ENCODE peak calls at places on chromosomes 3 and 15, in ten cellular contexts. One of them, this sample, is unnamed.

GRCh38 chr3:160226026-160226739 is 961 bp downstream of the C3orf80 start:
- DNase-seq in ovary: no peak
- DNase-seq in pancreas: peak
- DNase-seq in CD8-positive, alpha-beta T cell: no peak
- DNase-seq in uterus: no peak
- DNase-seq in tibial nerve: no peak
- DNase-seq in IMR-90: no peak
- DNase-seq in HCT116: no peak
- DNase-seq in bronchial epithelial cell: no peak
- DNase-seq in kidney: peak
- DNase-seq in this sample: no peak

GRCh38 chr3:87069963-87070362 is 79.0 kb upstream of the VGLL3 start:
- DNase-seq in ovary: no peak
- DNase-seq in pancreas: no peak
- DNase-seq in CD8-positive, alpha-beta T cell: no peak
- DNase-seq in uterus: no peak
- DNase-seq in tibial nerve: no peak
- DNase-seq in IMR-90: no peak
- DNase-seq in HCT116: no peak
- DNase-seq in bronchial epithelial cell: no peak
- DNase-seq in kidney: no peak
- DNase-seq in this sample: no peak

GRCh38 chr15:84947947-84948830 is 33.5 kb upstream of the PDE8A start:
- DNase-seq in ovary: no peak
- DNase-seq in pancreas: no peak
- DNase-seq in CD8-positive, alpha-beta T cell: no peak
- DNase-seq in uterus: peak
- DNase-seq in tibial nerve: peak
- DNase-seq in IMR-90: peak
- DNase-seq in HCT116: no peak
- DNase-seq in bronchial epithelial cell: peak
- DNase-seq in kidney: no peak
- DNase-seq in this sample: peak

GRCh38 chr3:23629181-23629893 is 176.4 kb upstream of the UBE2E1 start:
- DNase-seq in ovary: no peak
- DNase-seq in pancreas: no peak
- DNase-seq in CD8-positive, alpha-beta T cell: no peak
- DNase-seq in uterus: no peak
- DNase-seq in tibial nerve: no peak
- DNase-seq in IMR-90: peak
- DNase-seq in HCT116: no peak
- DNase-seq in bronchial epithelial cell: peak
- DNase-seq in kidney: no peak
- DNase-seq in this sample: peak

GRCh38 chr15:55319537-55320325 is 709 bp downstream of the PIGB start:
- DNase-seq in ovary: no peak
- DNase-seq in pancreas: no peak
- DNase-seq in CD8-positive, alpha-beta T cell: no peak
- DNase-seq in uterus: no peak
- DNase-seq in tibial nerve: peak
- DNase-seq in IMR-90: peak
- DNase-seq in HCT116: no peak
- DNase-seq in bronchial epithelial cell: peak
- DNase-seq in kidney: no peak
- DNase-seq in this sample: peak

GRCh38 chr15:77507911-77508310 is 87.2 kb downstream of the HMG20A start:
- DNase-seq in ovary: peak
- DNase-seq in pancreas: no peak
- DNase-seq in CD8-positive, alpha-beta T cell: no peak
- DNase-seq in uterus: peak
- DNase-seq in tibial nerve: peak
- DNase-seq in IMR-90: peak
- DNase-seq in HCT116: peak
- DNase-seq in bronchial epithelial cell: peak
- DNase-seq in kidney: no peak
- DNase-seq in this sample: peak

GRCh38 chr3:150348500-150348899 is 59.6 kb upstream of the TSC22D2 start:
- DNase-seq in ovary: no peak
- DNase-seq in pancreas: no peak
- DNase-seq in CD8-positive, alpha-beta T cell: no peak
- DNase-seq in uterus: peak
- DNase-seq in tibial nerve: no peak
- DNase-seq in IMR-90: peak
- DNase-seq in HCT116: peak
- DNase-seq in bronchial epithelial cell: peak
- DNase-seq in kidney: no peak
- DNase-seq in this sample: peak

GRCh38 chr3:44338010-44338827 is at the start of gene TCAIM:
- DNase-seq in ovary: peak
- DNase-seq in pancreas: peak
- DNase-seq in CD8-positive, alpha-beta T cell: peak
- DNase-seq in uterus: peak
- DNase-seq in tibial nerve: peak
- DNase-seq in IMR-90: peak
- DNase-seq in HCT116: peak
- DNase-seq in bronchial epithelial cell: peak
- DNase-seq in kidney: peak
- DNase-seq in this sample: peak

GRCh38 chr15:48693474-48693873 is 48.0 kb upstream of the FBN1 start:
- DNase-seq in ovary: no peak
- DNase-seq in pancreas: no peak
- DNase-seq in CD8-positive, alpha-beta T cell: no peak
- DNase-seq in uterus: no peak
- DNase-seq in tibial nerve: no peak
- DNase-seq in IMR-90: peak
- DNase-seq in HCT116: no peak
- DNase-seq in bronchial epithelial cell: peak
- DNase-seq in kidney: no peak
- DNase-seq in this sample: peak

GRCh38 chr3:186025161-186025560 is 83.7 kb downstream of the ETV5 start:
- DNase-seq in ovary: no peak
- DNase-seq in pancreas: no peak
- DNase-seq in CD8-positive, alpha-beta T cell: no peak
- DNase-seq in uterus: no peak
- DNase-seq in tibial nerve: no peak
- DNase-seq in IMR-90: peak
- DNase-seq in HCT116: no peak
- DNase-seq in bronchial epithelial cell: no peak
- DNase-seq in kidney: no peak
- DNase-seq in this sample: peak

GRCh38 chr3:66819993-66820501 is 178.1 kb upstream of the KBTBD8 start:
- DNase-seq in ovary: no peak
- DNase-seq in pancreas: no peak
- DNase-seq in CD8-positive, alpha-beta T cell: no peak
- DNase-seq in uterus: no peak
- DNase-seq in tibial nerve: no peak
- DNase-seq in IMR-90: no peak
- DNase-seq in HCT116: no peak
- DNase-seq in bronchial epithelial cell: no peak
- DNase-seq in kidney: no peak
- DNase-seq in this sample: no peak

GRCh38 chr3:1515842-1516241 is 423.0 kb downstream of the CNTN6 start:
- DNase-seq in ovary: no peak
- DNase-seq in pancreas: no peak
- DNase-seq in CD8-positive, alpha-beta T cell: no peak
- DNase-seq in uterus: no peak
- DNase-seq in tibial nerve: no peak
- DNase-seq in IMR-90: no peak
- DNase-seq in HCT116: no peak
- DNase-seq in bronchial epithelial cell: no peak
- DNase-seq in kidney: no peak
- DNase-seq in this sample: no peak

GRCh38 chr3:44108481-44108880 is 133.2 kb upstream of the TOPAZ1 start:
- DNase-seq in ovary: no peak
- DNase-seq in pancreas: no peak
- DNase-seq in CD8-positive, alpha-beta T cell: no peak
- DNase-seq in uterus: no peak
- DNase-seq in tibial nerve: no peak
- DNase-seq in IMR-90: no peak
- DNase-seq in HCT116: no peak
- DNase-seq in bronchial epithelial cell: no peak
- DNase-seq in kidney: no peak
- DNase-seq in this sample: no peak

GRCh38 chr3:42504334-42505202 is 2.1 kb downstream of the VIPR1 start:
- DNase-seq in ovary: no peak
- DNase-seq in pancreas: peak
- DNase-seq in CD8-positive, alpha-beta T cell: no peak
- DNase-seq in uterus: peak
- DNase-seq in tibial nerve: no peak
- DNase-seq in IMR-90: no peak
- DNase-seq in HCT116: no peak
- DNase-seq in bronchial epithelial cell: no peak
- DNase-seq in kidney: no peak
- DNase-seq in this sample: no peak

GRCh38 chr3:157232146-157232545 is 72.2 kb upstream of the CCNL1 start:
- DNase-seq in ovary: no peak
- DNase-seq in pancreas: no peak
- DNase-seq in CD8-positive, alpha-beta T cell: no peak
- DNase-seq in uterus: no peak
- DNase-seq in tibial nerve: no peak
- DNase-seq in IMR-90: no peak
- DNase-seq in HCT116: no peak
- DNase-seq in bronchial epithelial cell: peak
- DNase-seq in kidney: no peak
- DNase-seq in this sample: no peak

GRCh38 chr3:46934067-46934466 is 42.5 kb downstream of the CCDC12 start:
- DNase-seq in ovary: no peak
- DNase-seq in pancreas: no peak
- DNase-seq in CD8-positive, alpha-beta T cell: no peak
- DNase-seq in uterus: no peak
- DNase-seq in tibial nerve: no peak
- DNase-seq in IMR-90: no peak
- DNase-seq in HCT116: no peak
- DNase-seq in bronchial epithelial cell: no peak
- DNase-seq in kidney: peak
- DNase-seq in this sample: peak
- H3K4me3 ChIP-seq in ovary: no peak
- H3K4me3 ChIP-seq in pancreas: no peak
- H3K4me3 ChIP-seq in CD8-positive, alpha-beta T cell: no peak
- H3K4me3 ChIP-seq in uterus: no peak
- H3K4me3 ChIP-seq in tibial nerve: no peak
- H3K4me3 ChIP-seq in IMR-90: no peak
- H3K4me3 ChIP-seq in HCT116: no peak
- H3K4me3 ChIP-seq in bronchial epithelial cell: no peak
- H3K4me3 ChIP-seq in kidney: no peak
- H3K4me3 ChIP-seq in this sample: no peak

GRCh38 chr15:44034933-44035624 is 160.0 kb downstream of the FRMD5 start:
- DNase-seq in ovary: no peak
- DNase-seq in pancreas: no peak
- DNase-seq in CD8-positive, alpha-beta T cell: no peak
- DNase-seq in uterus: no peak
- DNase-seq in tibial nerve: peak
- DNase-seq in IMR-90: peak
- DNase-seq in HCT116: no peak
- DNase-seq in bronchial epithelial cell: peak
- DNase-seq in kidney: no peak
- DNase-seq in this sample: peak

GRCh38 chr15:44034334-44034733 is 160.7 kb downstream of the FRMD5 start:
- DNase-seq in ovary: no peak
- DNase-seq in pancreas: no peak
- DNase-seq in CD8-positive, alpha-beta T cell: no peak
- DNase-seq in uterus: no peak
- DNase-seq in tibial nerve: no peak
- DNase-seq in IMR-90: no peak
- DNase-seq in HCT116: no peak
- DNase-seq in bronchial epithelial cell: no peak
- DNase-seq in kidney: no peak
- DNase-seq in this sample: peak

GRCh38 chr15:44035781-44036699 is 159.0 kb downstream of the FRMD5 start:
- DNase-seq in ovary: no peak
- DNase-seq in pancreas: no peak
- DNase-seq in CD8-positive, alpha-beta T cell: no peak
- DNase-seq in uterus: no peak
- DNase-seq in tibial nerve: no peak
- DNase-seq in IMR-90: peak
- DNase-seq in HCT116: no peak
- DNase-seq in bronchial epithelial cell: no peak
- DNase-seq in kidney: no peak
- DNase-seq in this sample: peak

GRCh38 chr15:44033894-44034293 is 161.2 kb downstream of the FRMD5 start:
- DNase-seq in ovary: no peak
- DNase-seq in pancreas: no peak
- DNase-seq in CD8-positive, alpha-beta T cell: no peak
- DNase-seq in uterus: no peak
- DNase-seq in tibial nerve: peak
- DNase-seq in IMR-90: peak
- DNase-seq in HCT116: peak
- DNase-seq in bronchial epithelial cell: peak
- DNase-seq in kidney: no peak
- DNase-seq in this sample: peak

GRCh38 chr15:44038801-44039200 is 156.3 kb downstream of the FRMD5 start:
- DNase-seq in ovary: no peak
- DNase-seq in pancreas: no peak
- DNase-seq in CD8-positive, alpha-beta T cell: no peak
- DNase-seq in uterus: no peak
- DNase-seq in tibial nerve: no peak
- DNase-seq in IMR-90: peak
- DNase-seq in HCT116: no peak
- DNase-seq in bronchial epithelial cell: peak
- DNase-seq in kidney: no peak
- DNase-seq in this sample: peak
- H3K4me3 ChIP-seq in ovary: no peak
- H3K4me3 ChIP-seq in pancreas: no peak
- H3K4me3 ChIP-seq in CD8-positive, alpha-beta T cell: no peak
- H3K4me3 ChIP-seq in uterus: no peak
- H3K4me3 ChIP-seq in tibial nerve: no peak
- H3K4me3 ChIP-seq in IMR-90: no peak
- H3K4me3 ChIP-seq in HCT116: no peak
- H3K4me3 ChIP-seq in bronchial epithelial cell: no peak
- H3K4me3 ChIP-seq in kidney: no peak
- H3K4me3 ChIP-seq in this sample: no peak

DNA sequence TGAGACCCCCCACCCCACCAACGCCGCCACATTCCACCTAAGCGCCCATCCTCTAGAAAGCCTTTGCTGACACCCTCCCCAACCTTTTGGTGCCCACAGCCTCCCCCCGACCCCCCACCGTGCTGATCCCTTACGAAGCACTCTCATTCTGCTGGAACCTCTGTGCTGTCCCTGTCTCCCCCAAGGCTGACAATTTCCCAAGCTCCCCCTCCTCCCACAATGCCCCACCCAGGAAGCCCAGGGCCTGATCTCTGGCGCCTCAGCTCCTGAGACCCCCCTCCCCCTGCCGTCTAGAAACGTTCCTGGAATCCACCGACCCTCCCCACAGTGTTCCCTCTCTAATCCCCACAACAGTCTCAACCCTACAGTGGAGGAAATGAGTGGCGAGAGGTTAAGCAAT is 18.4 kb downstream of the MYL3 start:
- DNase-seq in ovary: no peak
- DNase-seq in pancreas: no peak
- DNase-seq in CD8-positive, alpha-beta T cell: no peak
- DNase-seq in uterus: no peak
- DNase-seq in tibial nerve: no peak
- DNase-seq in IMR-90: no peak
- DNase-seq in HCT116: no peak
- DNase-seq in bronchial epithelial cell: no peak
- DNase-seq in kidney: peak
- DNase-seq in this sample: no peak
- H3K4me3 ChIP-seq in ovary: peak
- H3K4me3 ChIP-seq in pancreas: no peak
- H3K4me3 ChIP-seq in CD8-positive, alpha-beta T cell: no peak
- H3K4me3 ChIP-seq in uterus: no peak
- H3K4me3 ChIP-seq in tibial nerve: peak
- H3K4me3 ChIP-seq in IMR-90: no peak
- H3K4me3 ChIP-seq in HCT116: no peak
- H3K4me3 ChIP-seq in bronchial epithelial cell: no peak
- H3K4me3 ChIP-seq in kidney: peak
- H3K4me3 ChIP-seq in this sample: no peak

GRCh38 chr3:142962520-142963265 is 781 bp downstream of the PAQR9 start:
- DNase-seq in ovary: no peak
- DNase-seq in pancreas: no peak
- DNase-seq in CD8-positive, alpha-beta T cell: no peak
- DNase-seq in uterus: no peak
- DNase-seq in tibial nerve: no peak
- DNase-seq in IMR-90: no peak
- DNase-seq in HCT116: no peak
- DNase-seq in bronchial epithelial cell: no peak
- DNase-seq in kidney: peak
- DNase-seq in this sample: no peak
- H3K4me3 ChIP-seq in ovary: no peak
- H3K4me3 ChIP-seq in pancreas: no peak
- H3K4me3 ChIP-seq in CD8-positive, alpha-beta T cell: no peak
- H3K4me3 ChIP-seq in uterus: no peak
- H3K4me3 ChIP-seq in tibial nerve: no peak
- H3K4me3 ChIP-seq in IMR-90: peak
- H3K4me3 ChIP-seq in HCT116: no peak
- H3K4me3 ChIP-seq in bronchial epithelial cell: no peak
- H3K4me3 ChIP-seq in kidney: no peak
- H3K4me3 ChIP-seq in this sample: no peak

This sample was measured in cardiac fibroblast.